ENCODE peak calls at places on chromosomes 16 and 17, in eight cellular contexts. One of them, this sample, is unnamed.
A peak's percentile ranks its signal among the peaks of the same experiment; 100 is the strongest.

GRCh38 chr17:72462814-72463213 is 342.0 kb downstream of the SOX9 start:
- DNase-seq in stomach: no peak
- DNase-seq in A673: no peak
- DNase-seq in neuronal stem cell: no peak
- DNase-seq in mesenchymal stem cell: no peak
- DNase-seq in lower lobe of right lung: no peak
- DNase-seq in HCT116: no peak
- DNase-seq in Caco-2: no peak
- DNase-seq in this sample: no peak

GRCh38 chr16:56614549-56614991 is 6.2 kb downstream of the MT2A start:
- DNase-seq in stomach: no peak
- DNase-seq in A673: no peak
- DNase-seq in neuronal stem cell: no peak
- DNase-seq in mesenchymal stem cell: peak; percentile 29
- DNase-seq in lower lobe of right lung: no peak
- DNase-seq in HCT116: no peak
- DNase-seq in Caco-2: no peak
- DNase-seq in this sample: no peak

GRCh38 chr17:40550608-40551007 is 14.7 kb downstream of the CCR7 start:
- DNase-seq in stomach: peak; percentile 25
- DNase-seq in A673: no peak
- DNase-seq in neuronal stem cell: no peak
- DNase-seq in mesenchymal stem cell: peak; percentile 92
- DNase-seq in lower lobe of right lung: no peak
- DNase-seq in HCT116: no peak
- DNase-seq in Caco-2: peak; percentile 14
- DNase-seq in this sample: no peak

GRCh38 chr16:12804395-12804794 is 708 bp upstream of the CPPED1 start:
- DNase-seq in stomach: no peak
- DNase-seq in A673: no peak
- DNase-seq in neuronal stem cell: no peak
- DNase-seq in mesenchymal stem cell: no peak
- DNase-seq in lower lobe of right lung: no peak
- DNase-seq in HCT116: no peak
- DNase-seq in Caco-2: no peak
- DNase-seq in this sample: no peak

GRCh38 chr16:5510819-5511370 is 413.3 kb upstream of the EEF2KMT start:
- DNase-seq in stomach: no peak
- DNase-seq in A673: no peak
- DNase-seq in neuronal stem cell: peak; percentile 31
- DNase-seq in mesenchymal stem cell: no peak
- DNase-seq in lower lobe of right lung: no peak
- DNase-seq in HCT116: no peak
- DNase-seq in Caco-2: no peak
- DNase-seq in this sample: no peak

GRCh38 chr17:2170023-2170422 is 115.1 kb downstream of the HIC1 start:
- DNase-seq in stomach: no peak
- DNase-seq in A673: no peak
- DNase-seq in neuronal stem cell: no peak
- DNase-seq in mesenchymal stem cell: no peak
- DNase-seq in lower lobe of right lung: no peak
- DNase-seq in HCT116: no peak
- DNase-seq in Caco-2: no peak
- DNase-seq in this sample: peak; percentile 27

GRCh38 chr16:70520612-70521297 is 2.6 kb downstream of the COG4 start:
- DNase-seq in stomach: no peak
- DNase-seq in A673: peak; percentile 33
- DNase-seq in neuronal stem cell: no peak
- DNase-seq in mesenchymal stem cell: peak; percentile 68
- DNase-seq in lower lobe of right lung: no peak
- DNase-seq in HCT116: no peak
- DNase-seq in Caco-2: no peak
- DNase-seq in this sample: no peak

GRCh38 chr17:74212262-74212912 is 984 bp upstream of the TTYH2 start:
- DNase-seq in stomach: no peak
- DNase-seq in A673: peak; percentile 34
- DNase-seq in neuronal stem cell: no peak
- DNase-seq in mesenchymal stem cell: peak; percentile 54
- DNase-seq in lower lobe of right lung: peak; percentile 61
- DNase-seq in HCT116: no peak
- DNase-seq in Caco-2: no peak
- DNase-seq in this sample: peak; percentile 65

GRCh38 chr17:47279062-47279801 is 25.6 kb downstream of the ITGB3 start:
- DNase-seq in stomach: peak; percentile 36
- DNase-seq in A673: no peak
- DNase-seq in neuronal stem cell: no peak
- DNase-seq in mesenchymal stem cell: peak; percentile 99
- DNase-seq in lower lobe of right lung: peak; percentile 70
- DNase-seq in HCT116: no peak
- DNase-seq in Caco-2: no peak
- DNase-seq in this sample: no peak

GRCh38 chr17:47686661-47687327 is 7.2 kb upstream of the TBKBP1 start:
- DNase-seq in stomach: no peak
- DNase-seq in A673: no peak
- DNase-seq in neuronal stem cell: no peak
- DNase-seq in mesenchymal stem cell: no peak
- DNase-seq in lower lobe of right lung: no peak
- DNase-seq in HCT116: no peak
- DNase-seq in Caco-2: no peak
- DNase-seq in this sample: no peak

GRCh38 chr16:28975158-28975603 is 603 bp downstream of the SPNS1 start:
- DNase-seq in stomach: no peak
- DNase-seq in A673: no peak
- DNase-seq in neuronal stem cell: no peak
- DNase-seq in mesenchymal stem cell: peak; percentile 13
- DNase-seq in lower lobe of right lung: no peak
- DNase-seq in HCT116: no peak
- DNase-seq in Caco-2: no peak
- DNase-seq in this sample: no peak

DNA sequence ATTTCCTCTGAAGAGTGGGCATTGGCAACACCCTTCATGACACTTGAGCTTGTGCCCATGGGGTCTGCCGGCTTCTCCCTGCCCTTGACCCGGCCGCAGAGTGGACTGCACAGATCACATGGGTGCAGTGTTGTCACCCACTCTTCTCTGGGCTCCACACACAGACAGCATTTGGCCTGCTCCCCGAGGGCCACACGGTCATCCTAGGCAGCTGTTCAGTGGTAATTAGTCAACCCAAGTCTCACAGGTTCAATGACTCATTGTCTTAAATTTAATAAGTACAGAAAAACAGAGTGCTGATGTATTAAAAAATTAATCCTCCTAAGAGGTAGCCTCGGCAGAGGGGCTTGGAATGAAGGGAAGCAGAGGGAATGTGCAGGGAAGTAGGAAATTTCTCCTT is 204.8 kb downstream of the MSI2 start:
- DNase-seq in stomach: no peak
- DNase-seq in A673: no peak
- DNase-seq in neuronal stem cell: no peak
- DNase-seq in mesenchymal stem cell: no peak
- DNase-seq in lower lobe of right lung: no peak
- DNase-seq in HCT116: no peak
- DNase-seq in Caco-2: no peak
- DNase-seq in this sample: no peak
- H3K4me1 ChIP-seq in stomach: no peaks in the 10 kb centered on the region
- H3K4me1 ChIP-seq in A673: peaks cover 15% of the 10 kb centered on the region
- H3K4me1 ChIP-seq in neuronal stem cell: peaks cover 16% of the 10 kb centered on the region
- H3K4me1 ChIP-seq in mesenchymal stem cell: peaks cover 24% of the 10 kb centered on the region
- H3K4me1 ChIP-seq in lower lobe of right lung: no peaks in the 10 kb centered on the region
- H3K4me1 ChIP-seq in HCT116: peaks cover 48% of the 10 kb centered on the region
- H3K4me1 ChIP-seq in Caco-2: peaks cover 8% of the 10 kb centered on the region
- H3K4me1 ChIP-seq in this sample: peaks cover 8% of the 10 kb centered on the region

GRCh38 chr16:2981177-2981898 is 1.1 kb upstream of the PKMYT1 start:
- DNase-seq in stomach: no peak
- DNase-seq in A673: no peak
- DNase-seq in neuronal stem cell: no peak
- DNase-seq in mesenchymal stem cell: peak; percentile 28
- DNase-seq in lower lobe of right lung: no peak
- DNase-seq in HCT116: no peak
- DNase-seq in Caco-2: no peak
- DNase-seq in this sample: no peak
- H3K4me3 ChIP-seq in stomach: peak overlapping the region; percentile 70
- H3K4me3 ChIP-seq in A673: peak overlapping the region; percentile 87
- H3K4me3 ChIP-seq in neuronal stem cell: peak overlapping the region; percentile 87
- H3K4me3 ChIP-seq in mesenchymal stem cell: no peak overlapping the region
- H3K4me3 ChIP-seq in lower lobe of right lung: peak overlapping the region; percentile 67
- H3K4me3 ChIP-seq in HCT116: peak overlapping the region; percentile 99
- H3K4me3 ChIP-seq in Caco-2: peak overlapping the region; percentile 82
- H3K4me3 ChIP-seq in this sample: peak overlapping the region; percentile 78

DNA sequence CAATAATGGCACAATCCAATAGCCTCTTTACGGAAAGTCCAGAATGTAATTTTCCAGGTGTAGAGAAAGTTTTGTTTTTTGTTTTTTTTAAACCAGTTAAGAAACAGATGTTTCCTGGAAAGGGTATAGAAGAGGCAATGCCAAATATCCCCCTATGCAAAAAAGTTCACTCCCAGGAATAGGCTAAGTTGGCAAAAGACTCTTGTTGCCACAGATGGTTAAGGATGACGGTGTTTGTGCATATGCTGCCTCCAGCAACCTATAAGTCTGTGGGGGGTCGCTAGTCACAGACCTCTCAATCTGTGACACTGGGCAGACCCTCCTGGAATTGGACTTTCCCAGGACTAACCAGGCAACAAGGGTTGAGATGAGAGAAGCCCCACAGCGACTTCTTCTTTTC is 20.9 kb upstream of the HP start:
- DNase-seq in stomach: no peak
- DNase-seq in A673: no peak
- DNase-seq in neuronal stem cell: no peak
- DNase-seq in mesenchymal stem cell: no peak
- DNase-seq in lower lobe of right lung: no peak
- DNase-seq in HCT116: no peak
- DNase-seq in Caco-2: no peak
- DNase-seq in this sample: no peak
- H3K9me3 ChIP-seq in stomach: no peaks in the 10 kb centered on the region
- H3K9me3 ChIP-seq in A673: no peaks in the 10 kb centered on the region
- H3K9me3 ChIP-seq in neuronal stem cell: no peaks in the 10 kb centered on the region
- H3K9me3 ChIP-seq in mesenchymal stem cell: no peaks in the 10 kb centered on the region
- H3K9me3 ChIP-seq in lower lobe of right lung: no peaks in the 10 kb centered on the region
- H3K9me3 ChIP-seq in HCT116: no peaks in the 10 kb centered on the region
- H3K9me3 ChIP-seq in Caco-2: peaks cover 4% of the 10 kb centered on the region
- H3K9me3 ChIP-seq in this sample: no peaks in the 10 kb centered on the region

GRCh38 chr16:14529010-14529669 is 100.9 kb downstream of the PARN start:
- DNase-seq in stomach: peak; percentile 77
- DNase-seq in A673: peak; percentile 87
- DNase-seq in neuronal stem cell: peak; percentile 70
- DNase-seq in mesenchymal stem cell: peak; percentile 86
- DNase-seq in lower lobe of right lung: no peak
- DNase-seq in HCT116: peak; percentile 66
- DNase-seq in Caco-2: peak; percentile 67
- DNase-seq in this sample: peak; percentile 78
- H3K4me1 ChIP-seq in stomach: no peaks in the 10 kb centered on the region
- H3K4me1 ChIP-seq in A673: peaks cover 18% of the 10 kb centered on the region
- H3K4me1 ChIP-seq in neuronal stem cell: peaks cover 2% of the 10 kb centered on the region
- H3K4me1 ChIP-seq in mesenchymal stem cell: peaks cover 5% of the 10 kb centered on the region
- H3K4me1 ChIP-seq in lower lobe of right lung: peaks cover 29% of the 10 kb centered on the region
- H3K4me1 ChIP-seq in HCT116: peaks cover 13% of the 10 kb centered on the region
- H3K4me1 ChIP-seq in Caco-2: no peaks in the 10 kb centered on the region
- H3K4me1 ChIP-seq in this sample: peaks cover 16% of the 10 kb centered on the region